ENCODE peak calls at places on chromosome 2, in six cellular contexts. C, V, O, A, L and N are unnamed samples.

GRCh38 chr2:2769481-2770431 is 438.7 kb upstream of the MYT1L start:
- DNase-seq in A (no peak), O (no peak), L (no peak), V (peak), C (no peak), N (no peak)

GRCh38 chr2:31312898-31313297 is 78.9 kb downstream of the EHD3 start:
- DNase-seq in O (no peak), V (no peak), C (no peak), A (no peak), L (no peak), N (no peak)

GRCh38 chr2:156687715-156688114 is 251.5 kb downstream of the GPD2 start:
- DNase-seq in V (no peak), C (no peak), L (no peak), A (no peak), O (no peak), N (no peak)

GRCh38 chr2:239772721-239773120 is 252.4 kb downstream of the NDUFA10 start:
- DNase-seq in C (no peak), V (no peak), A (no peak), L (no peak), O (no peak), N (no peak)

GRCh38 chr2:221554769-221555510 is 17.2 kb downstream of the EPHA4 start:
- DNase-seq in V (no peak), O (no peak), A (peak), C (no peak), L (no peak), N (no peak)

GRCh38 chr2:7736646-7737305 is 819.6 kb downstream of the RNF144A start:
- DNase-seq in C (no peak), V (no peak), O (no peak), L (no peak), A (no peak), N (no peak)

GRCh38 chr2:220899492-220899891 is 672.6 kb downstream of the EPHA4 start:
- DNase-seq in V (no peak), A (no peak), C (no peak), L (no peak), O (no peak), N (no peak)

GRCh38 chr2:48619526-48619925 is 1.9 kb downstream of the GTF2A1L start:
- DNase-seq in A (no peak), L (no peak), V (no peak), C (no peak), O (no peak), N (no peak)

GRCh38 chr2:56210291-56210690 is 26.5 kb downstream of the CCDC85A start:
- DNase-seq in A (no peak), C (no peak), V (no peak), L (no peak), O (no peak), N (no peak)

GRCh38 chr2:171882095-171882769 is 11.8 kb downstream of the SLC25A12 start:
- DNase-seq in L (no peak), O (no peak), V (no peak), A (no peak), C (no peak), N (no peak)

GRCh38 chr2:100106460-100106859 is 35.9 kb downstream of the AFF3 start:
- DNase-seq in O (no peak), A (no peak), C (no peak), V (no peak), L (no peak), N (no peak)

GRCh38 chr2:20682166-20682565 is 15.2 kb downstream of the GDF7 start:
- DNase-seq in L (peak), A (no peak), V (no peak), O (peak), C (peak), N (no peak)

GRCh38 chr2:222424281-222424728 is at the start of gene SGPP2:
- DNase-seq in O (peak), V (no peak), C (no peak), A (no peak), L (no peak), N (no peak)

GRCh38 chr2:127094509-127095366 is 12.2 kb downstream of the BIN1 start:
- DNase-seq in A (no peak), V (peak), C (peak), L (no peak), O (no peak), N (no peak)

GRCh38 chr2:127590386-127591190 is 55.1 kb downstream of the MYO7B start:
- DNase-seq in O (no peak), V (no peak), C (no peak), A (no peak), L (no peak), N (no peak)

GRCh38 chr2:135086222-135086621 is 34.1 kb downstream of the RAB3GAP1 start:
- DNase-seq in A (no peak), C (no peak), V (no peak), O (no peak), L (no peak), N (no peak)

GRCh38 chr2:165601866-165602636 is 132.6 kb downstream of the CSRNP3 start:
- DNase-seq in A (no peak), V (no peak), L (no peak), C (no peak), O (no peak), N (no peak)

GRCh38 chr2:71713581-71714580 is 260.5 kb downstream of the DYSF start:
- DNase-seq in V (no peak), C (no peak), O (no peak), L (no peak), A (no peak), N (no peak)

GRCh38 chr2:98468621-98469236 is 24.1 kb downstream of the INPP4A start:
- DNase-seq in C (no peak), V (no peak), A (peak), O (no peak), L (no peak), N (no peak)
- TF ChIP-seq YY1 in C (no peak), V (no peak), A (peak), O (no peak), L (no peak), N (no peak)

GRCh38 chr2:200528228-200528627 is 2.2 kb downstream of the SGO2 start:
- DNase-seq in C (no peak), V (no peak), A (no peak), L (no peak), O (no peak), N (no peak)
- H3K4me3 ChIP-seq in C (no peak), V (no peak), A (peak), L (no peak), O (no peak), N (no peak)

GRCh38 chr2:196291418-196291817 is 120.0 kb upstream of the STK17B start:
- DNase-seq in A (no peak), V (no peak), L (no peak), O (no peak), C (no peak), N (no peak)

GRCh38 chr2:196295005-196295404 is 123.6 kb upstream of the STK17B start:
- DNase-seq in V (no peak), C (no peak), L (no peak), A (no peak), O (no peak), N (no peak)

GRCh38 chr2:196293751-196294486 is 122.5 kb upstream of the STK17B start:
- DNase-seq in O (no peak), V (no peak), A (no peak), L (no peak), C (no peak), N (no peak)

GRCh38 chr2:196291873-196292800 is 120.8 kb upstream of the STK17B start:
- DNase-seq in A (no peak), L (peak), V (no peak), C (no peak), O (no peak), N (peak)

GRCh38 chr2:196294510-196294909 is 123.1 kb upstream of the STK17B start:
- DNase-seq in O (no peak), V (no peak), A (no peak), L (no peak), C (no peak), N (no peak)
- H3K27ac ChIP-seq in O (no peak), V (peak), A (no peak), L (no peak), C (no peak), N (no peak)

GRCh38 chr2:106113362-106113971 is 80.6 kb downstream of the UXS1 start:
- DNase-seq in L (peak), V (no peak), C (no peak), O (no peak), A (no peak), N (no peak)
- TF ChIP-seq YY1 in L (no peak), V (no peak), C (no peak), O (no peak), A (no peak), N (no peak)

DNA sequence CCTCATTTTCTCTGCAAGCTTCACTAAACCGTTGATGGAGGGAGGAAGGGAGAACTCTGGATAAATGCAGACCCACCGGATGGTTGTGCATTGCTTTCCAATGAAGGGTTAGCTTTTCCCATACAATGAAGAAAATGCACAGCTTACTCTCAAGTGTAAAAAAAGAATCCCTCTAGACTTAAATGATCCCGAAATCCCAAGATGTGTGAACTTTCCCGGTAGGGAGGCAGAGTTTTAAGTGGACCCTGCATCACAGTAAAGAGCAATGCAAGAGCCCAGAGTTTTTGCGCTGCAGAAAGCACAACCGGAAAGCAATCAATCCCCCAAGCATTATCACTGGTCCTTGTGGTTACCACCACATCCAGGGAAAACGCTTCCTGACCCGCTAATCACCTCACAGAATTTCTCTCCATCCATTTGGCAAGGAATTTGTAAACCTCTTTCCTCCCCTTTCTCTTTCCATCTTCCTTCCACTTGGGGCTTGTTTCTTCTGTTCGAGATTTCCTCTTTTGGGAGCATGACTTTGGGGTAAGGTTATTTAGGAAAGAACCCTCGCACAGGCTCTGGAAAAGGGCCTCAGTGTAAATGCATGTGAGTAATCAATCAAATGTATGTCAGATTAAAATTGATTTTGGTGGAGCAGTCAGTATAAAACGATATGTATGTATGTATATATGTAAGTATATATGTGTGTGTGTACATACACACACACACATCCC is 1.4 kb downstream of the PLCL1 start:
- DNase-seq in O (no peak), L (no peak), C (no peak), A (no peak), V (no peak), N (no peak)
- H3K4me3 ChIP-seq in O (peak), L (no peak), C (peak), A (no peak), V (peak), N (no peak)

DNA sequence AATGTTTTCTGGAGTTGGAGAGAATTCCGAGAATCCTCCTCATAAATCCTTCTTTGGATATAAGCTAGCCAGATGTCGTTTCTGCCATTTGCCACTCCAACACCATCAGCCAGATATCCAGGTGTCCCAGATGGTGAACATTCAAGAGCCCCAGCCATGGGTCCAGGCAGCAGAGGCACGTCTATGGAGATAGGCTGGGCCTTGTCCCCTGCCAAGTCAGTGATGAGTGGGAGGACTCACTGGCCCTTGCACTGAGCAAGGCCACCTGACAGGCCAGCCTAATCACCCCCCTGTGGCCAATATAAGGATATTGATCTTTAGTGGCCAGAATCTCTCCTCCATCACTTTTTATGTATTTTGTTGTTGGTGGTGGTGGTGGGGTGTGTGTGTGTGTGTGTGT is 28.0 kb downstream of the ARID5A start:
- DNase-seq in O (no peak), V (no peak), A (no peak), L (no peak), C (peak), N (no peak)
- H3K27ac ChIP-seq in O (no peak), V (no peak), A (no peak), L (no peak), C (no peak), N (no peak)